ENCODE peak calls at places on chromosomes 13 and 19, in nine cellular contexts. One of them, this sample, is unnamed.

GRCh38 chr13:41019027-41019487 is at the start of gene ELF1:
- DNase-seq in psoas muscle: no peak
- DNase-seq in activated T-helper 2 cell treated with anti-CD3 and anti-CD28 coated beads, Interferon-gamma antibody, Interleukin-2, Interleukin-4, amounts not matched to agents 10 μg/mL and 5 μg/mL and 100 μg/mL, durations not matched to agents 14 hours and 24 hours and 36 hours: peak; percentile 51
- DNase-seq in lower leg skin: peak; percentile 77
- DNase-seq in myocyte: peak; percentile 74
- DNase-seq in stimulated activated CD4-positive, alpha-beta T cell treated with anti-CD3 and anti-CD28 coated beads, Interleukin-15, amount 100 ng/mL, for 1 hour: peak; percentile 18
- DNase-seq in heart right ventricle: peak; percentile 39
- DNase-seq in EH: peak; percentile 64
- DNase-seq in D341Med: peak; percentile 17
- DNase-seq in this sample: peak; percentile 70

GRCh38 chr19:48751835-48752510 is 468 bp downstream of the FUT1 start:
- DNase-seq in heart right ventricle: no peak
- DNase-seq in activated T-helper 2 cell treated with anti-CD3 and anti-CD28 coated beads, Interferon-gamma antibody, Interleukin-2, Interleukin-4, amounts not matched to agents 10 μg/mL and 5 μg/mL and 100 μg/mL, durations not matched to agents 14 hours and 24 hours and 36 hours: no peak
- DNase-seq in psoas muscle: no peak
- DNase-seq in myocyte: no peak
- DNase-seq in lower leg skin: no peak
- DNase-seq in EH: no peak
- DNase-seq in D341Med: no peak
- DNase-seq in stimulated activated CD4-positive, alpha-beta T cell treated with anti-CD3 and anti-CD28 coated beads, Interleukin-15, amount 100 ng/mL, for 1 hour: no peak
- DNase-seq in this sample: no peak

GRCh38 chr19:35757749-35758608 is at the start of gene PROSER3:
- DNase-seq in psoas muscle: peak; percentile 97
- DNase-seq in lower leg skin: peak; percentile 99
- DNase-seq in heart right ventricle: peak; percentile 99
- DNase-seq in activated T-helper 2 cell treated with anti-CD3 and anti-CD28 coated beads, Interferon-gamma antibody, Interleukin-2, Interleukin-4, amounts not matched to agents 10 μg/mL and 5 μg/mL and 100 μg/mL, durations not matched to agents 14 hours and 24 hours and 36 hours: peak; percentile 100
- DNase-seq in stimulated activated CD4-positive, alpha-beta T cell treated with anti-CD3 and anti-CD28 coated beads, Interleukin-15, amount 100 ng/mL, for 1 hour: peak; percentile 97
- DNase-seq in D341Med: peak; percentile 97
- DNase-seq in myocyte: peak; percentile 100
- DNase-seq in EH: peak; percentile 99
- DNase-seq in this sample: peak; percentile 99

GRCh38 chr13:40149611-40150283 is 494.3 kb downstream of the COG6 start:
- DNase-seq in activated T-helper 2 cell treated with anti-CD3 and anti-CD28 coated beads, Interferon-gamma antibody, Interleukin-2, Interleukin-4, amounts not matched to agents 10 μg/mL and 5 μg/mL and 100 μg/mL, durations not matched to agents 14 hours and 24 hours and 36 hours: no peak
- DNase-seq in stimulated activated CD4-positive, alpha-beta T cell treated with anti-CD3 and anti-CD28 coated beads, Interleukin-15, amount 100 ng/mL, for 1 hour: no peak
- DNase-seq in lower leg skin: no peak
- DNase-seq in psoas muscle: no peak
- DNase-seq in D341Med: no peak
- DNase-seq in myocyte: peak; percentile 77
- DNase-seq in heart right ventricle: peak; percentile 47
- DNase-seq in EH: peak; percentile 84
- DNase-seq in this sample: peak; percentile 19

GRCh38 chr19:43432866-43433673 is 18.4 kb downstream of the TEX101 start:
- DNase-seq in activated T-helper 2 cell treated with anti-CD3 and anti-CD28 coated beads, Interferon-gamma antibody, Interleukin-2, Interleukin-4, amounts not matched to agents 10 μg/mL and 5 μg/mL and 100 μg/mL, durations not matched to agents 14 hours and 24 hours and 36 hours: peak; percentile 54
- DNase-seq in psoas muscle: peak; percentile 20
- DNase-seq in EH: peak; percentile 61
- DNase-seq in myocyte: peak; percentile 56
- DNase-seq in lower leg skin: peak; percentile 38
- DNase-seq in heart right ventricle: peak; percentile 37
- DNase-seq in D341Med: peak; percentile 88
- DNase-seq in stimulated activated CD4-positive, alpha-beta T cell treated with anti-CD3 and anti-CD28 coated beads, Interleukin-15, amount 100 ng/mL, for 1 hour: peak; percentile 39
- DNase-seq in this sample: peak; percentile 41

GRCh38 chr13:26951581-26952177 is 191.1 kb upstream of the GPR12 start:
- DNase-seq in lower leg skin: no peak
- DNase-seq in D341Med: no peak
- DNase-seq in EH: no peak
- DNase-seq in stimulated activated CD4-positive, alpha-beta T cell treated with anti-CD3 and anti-CD28 coated beads, Interleukin-15, amount 100 ng/mL, for 1 hour: no peak
- DNase-seq in activated T-helper 2 cell treated with anti-CD3 and anti-CD28 coated beads, Interferon-gamma antibody, Interleukin-2, Interleukin-4, amounts not matched to agents 10 μg/mL and 5 μg/mL and 100 μg/mL, durations not matched to agents 14 hours and 24 hours and 36 hours: no peak
- DNase-seq in heart right ventricle: no peak
- DNase-seq in psoas muscle: no peak
- DNase-seq in myocyte: no peak
- DNase-seq in this sample: no peak

GRCh38 chr19:10505583-10506229 is 2.5 kb upstream of the KEAP1 start:
- DNase-seq in lower leg skin: peak; percentile 70
- DNase-seq in psoas muscle: peak; percentile 75
- DNase-seq in activated T-helper 2 cell treated with anti-CD3 and anti-CD28 coated beads, Interferon-gamma antibody, Interleukin-2, Interleukin-4, amounts not matched to agents 10 μg/mL and 5 μg/mL and 100 μg/mL, durations not matched to agents 14 hours and 24 hours and 36 hours: peak; percentile 77
- DNase-seq in stimulated activated CD4-positive, alpha-beta T cell treated with anti-CD3 and anti-CD28 coated beads, Interleukin-15, amount 100 ng/mL, for 1 hour: peak; percentile 64
- DNase-seq in D341Med: peak; percentile 48
- DNase-seq in heart right ventricle: peak; percentile 72
- DNase-seq in myocyte: peak; percentile 36
- DNase-seq in EH: peak; percentile 59
- DNase-seq in this sample: peak; percentile 80

GRCh38 chr19:31334101-31334848 is 15.0 kb downstream of the TSHZ3 start:
- DNase-seq in myocyte: no peak
- DNase-seq in psoas muscle: no peak
- DNase-seq in heart right ventricle: no peak
- DNase-seq in activated T-helper 2 cell treated with anti-CD3 and anti-CD28 coated beads, Interferon-gamma antibody, Interleukin-2, Interleukin-4, amounts not matched to agents 10 μg/mL and 5 μg/mL and 100 μg/mL, durations not matched to agents 14 hours and 24 hours and 36 hours: no peak
- DNase-seq in EH: peak; percentile 58
- DNase-seq in D341Med: no peak
- DNase-seq in stimulated activated CD4-positive, alpha-beta T cell treated with anti-CD3 and anti-CD28 coated beads, Interleukin-15, amount 100 ng/mL, for 1 hour: no peak
- DNase-seq in lower leg skin: no peak
- DNase-seq in this sample: no peak

This sample was measured in thyroid gland.